ENCODE peak calls at places on chromosomes 5 and 9, in four cellular contexts. X is ovary, A is choroid plexus epithelial cell, E is left ventricle myocardium inferior. N is an unnamed sample.

GRCh38 chr5:27702339-27702820 is 664.0 kb upstream of the CDH9 start:
- DNase-seq in X (no peak), A (peak; percentile 86), E (no peak), N (no peak)

GRCh38 chr9:77839459-77840140 is 191.5 kb upstream of the GNA14 start:
- DNase-seq in X (no peak), E (no peak), A (peak; percentile 88), N (no peak)

GRCh38 chr9:14542071-14542470 is 151.2 kb downstream of the ZDHHC21 start:
- DNase-seq in E (no peak), A (no peak), X (no peak), N (no peak)

GRCh38 chr9:14935099-14935710 is 25.0 kb upstream of the FREM1 start:
- DNase-seq in E (no peak), A (no peak), X (no peak), N (no peak)

GRCh38 chr9:26172301-26172700 is 494.1 kb upstream of the TUSC1 start:
- DNase-seq in E (no peak), X (no peak), A (no peak), N (no peak)

GRCh38 chr5:16812911-16813310 is 123.2 kb downstream of the MYO10 start:
- DNase-seq in X (no peak), A (peak; percentile 69), E (no peak), N (no peak)

GRCh38 chr5:86579502-86579901 is 38.2 kb upstream of the COX7C start:
- DNase-seq in A (no peak), E (no peak), X (no peak), N (no peak)

GRCh38 chr5:55180016-55180415 is 7.0 kb upstream of the CDC20B start:
- DNase-seq in E (no peak), X (no peak), A (no peak), N (no peak)

GRCh38 chr5:151094054-151094858 is 13.4 kb upstream of the TNIP1 start:
- DNase-seq in A (peak; percentile 48), E (no peak), X (no peak), N (peak; percentile 15)

GRCh38 chr5:151092750-151093149 is 11.9 kb upstream of the TNIP1 start:
- DNase-seq in E (no peak), A (peak; percentile 57), X (no peak), N (no peak)

GRCh38 chr5:151094861-151095260 is 14.0 kb upstream of the TNIP1 start:
- DNase-seq in X (no peak), E (no peak), A (peak; percentile 46), N (no peak)

GRCh38 chr5:151095341-151096000 is 14.6 kb upstream of the TNIP1 start:
- DNase-seq in A (no peak), X (peak; percentile 75), E (peak; percentile 61), N (no peak)

GRCh38 chr5:151093476-151093889 is 12.6 kb upstream of the TNIP1 start:
- DNase-seq in A (peak; percentile 95), X (no peak), E (no peak), N (no peak)
- TF ChIP-seq CTCF in A (peak; percentile 45), X (no peak), E (no peak), N (no peak)

GRCh38 chr5:170631471-170632195 is 127.8 kb downstream of the KCNIP1 start:
- DNase-seq in A (no peak), E (peak; percentile 28), X (peak; percentile 25), N (no peak)
- TF ChIP-seq CTCF in A (peak; percentile 41), E (peak; percentile 50), X (no peak), N (no peak)

GRCh38 chr5:139884734-139885133 is 89.1 kb downstream of the PSD2 start:
- DNase-seq in E (no peak), A (no peak), X (no peak), N (no peak)
- TF ChIP-seq CTCF in E (no peak), A (no peak), X (no peak), N (no peak)

GRCh38 chr5:64384761-64385160 is 121.1 kb upstream of the RGS7BP start:
- DNase-seq in E (no peak), A (peak; percentile 67), X (no peak), N (no peak)
- TF ChIP-seq CTCF in E (peak; percentile 8), A (peak; percentile 69), X (no peak), N (no peak)

GRCh38 chr5:79330071-79330470 is 94.1 kb downstream of the JMY start:
- DNase-seq in X (no peak), A (peak; percentile 7), E (no peak), N (no peak)

GRCh38 chr5:79329453-79329852 is 93.5 kb downstream of the JMY start:
- DNase-seq in E (no peak), X (no peak), A (no peak), N (no peak)

GRCh38 chr5:79333852-79334557 is 98.1 kb downstream of the JMY start:
- DNase-seq in E (no peak), A (no peak), X (no peak), N (no peak)
- TF ChIP-seq CTCF in E (no peak), A (peak; percentile 16), X (no peak), N (no peak)

N was measured in CD4-positive, alpha-beta T cell.